ENCODE peak calls at places on chromosome 2, in five cellular contexts. N, O, L, B and A are unnamed samples.

GRCh38 chr2:219406861-219407230 is 11.3 kb upstream of the DES start:
- DNase-seq in N (no peak), O (peak), L (no peak), B (no peak), A (no peak)

GRCh38 chr2:95353055-95353575 is 49.4 kb upstream of the FAHD2A start:
- DNase-seq in N (no peak), O (no peak), L (no peak), B (no peak), A (no peak)

GRCh38 chr2:191864623-191865521 is 18.0 kb upstream of the CAVIN2 start:
- DNase-seq in N (no peak), O (no peak), L (no peak), B (no peak), A (no peak)

GRCh38 chr2:217147751-217148318 is 288.0 kb upstream of the TNP1 start:
- DNase-seq in N (no peak), O (no peak), L (no peak), B (no peak), A (no peak)

GRCh38 chr2:99545622-99546021 is 55.8 kb upstream of the REV1 start:
- DNase-seq in N (no peak), O (no peak), L (no peak), B (no peak), A (no peak)

GRCh38 chr2:9055471-9055870 is 52.0 kb upstream of the MBOAT2 start:
- DNase-seq in N (no peak), O (no peak), L (no peak), B (no peak), A (no peak)

GRCh38 chr2:189086710-189087109 is 92.9 kb downstream of the COL5A2 start:
- DNase-seq in N (no peak), O (peak), L (no peak), B (no peak), A (no peak)

GRCh38 chr2:212811036-212811805 is 272.6 kb upstream of the ERBB4 start:
- DNase-seq in N (no peak), O (peak), L (no peak), B (no peak), A (no peak)

GRCh38 chr2:164023896-164024295 is 288.1 kb upstream of the FIGN start:
- DNase-seq in N (no peak), O (no peak), L (no peak), B (no peak), A (no peak)

GRCh38 chr2:217723981-217724380 is 278.8 kb downstream of the TNS1 start:
- DNase-seq in N (no peak), O (no peak), L (no peak), B (no peak), A (no peak)

GRCh38 chr2:119826370-119826961 is 66.7 kb downstream of the PTPN4 start:
- DNase-seq in N (peak), O (peak), L (no peak), B (peak), A (peak)

GRCh38 chr2:52821631-52822030 is 946.0 kb upstream of the CHAC2 start:
- DNase-seq in N (no peak), O (no peak), L (no peak), B (no peak), A (no peak)

GRCh38 chr2:187936228-187936627 is 355.4 kb upstream of the GULP1 start:
- DNase-seq in N (no peak), O (no peak), L (no peak), B (no peak), A (no peak)